ENCODE peak calls at places on chromosomes 5 and 9, in eight cellular contexts. M, J, C, F, S, N, X and K are unnamed samples.

GRCh38 chr5:72746736-72747135 is 69.7 kb upstream of the TNPO1 start:
- DNase-seq in F (no peak), X (no peak), M (no peak), N (no peak), C (no peak), S (no peak), J (no peak), K (no peak)

GRCh38 chr9:134455951-134456739 is 129.9 kb downstream of the RXRA start:
- DNase-seq in J (peak), X (peak), N (no peak), C (no peak), S (no peak), F (peak), M (peak), K (peak)

GRCh38 chr5:52010430-52010829 is 627.2 kb downstream of the ISL1 start:
- DNase-seq in X (no peak), M (no peak), S (no peak), J (no peak), F (no peak), N (no peak), C (no peak), K (no peak)

GRCh38 chr9:83598487-83598886 is 24.5 kb upstream of the IDNK start:
- DNase-seq in S (no peak), M (no peak), N (no peak), C (no peak), J (peak), X (no peak), F (no peak), K (no peak)

GRCh38 chr9:70257991-70258691 is 637 bp upstream of the SMC5 start:
- DNase-seq in X (no peak), M (peak), S (peak), J (peak), F (no peak), N (no peak), C (peak), K (peak)

GRCh38 chr9:136361757-136362449 is 1.6 kb downstream of the DNLZ start:
- DNase-seq in X (no peak), N (no peak), S (no peak), F (no peak), J (no peak), M (no peak), C (no peak), K (peak)

GRCh38 chr5:118611332-118611945 is 376.9 kb downstream of the DTWD2 start:
- DNase-seq in C (peak), F (no peak), N (no peak), S (no peak), M (no peak), X (no peak), J (peak), K (peak)

GRCh38 chr5:66757219-66757833 is 161.1 kb downstream of the MAST4 start:
- DNase-seq in J (peak), S (no peak), X (peak), M (peak), N (no peak), F (no peak), C (peak), K (peak)

GRCh38 chr9:69466151-69466550 is 141.1 kb downstream of the ENTREP1 start:
- DNase-seq in C (no peak), J (no peak), M (no peak), X (no peak), F (no peak), S (no peak), N (no peak), K (no peak)

GRCh38 chr5:128613757-128614156 is 75.7 kb upstream of the FBN2 start:
- DNase-seq in J (no peak), C (no peak), F (no peak), M (no peak), S (no peak), X (no peak), N (no peak), K (no peak)

GRCh38 chr5:54669845-54670635 is 152.5 kb downstream of the SNX18 start:
- DNase-seq in F (no peak), C (no peak), N (no peak), J (no peak), X (no peak), M (no peak), S (no peak), K (no peak)

GRCh38 chr5:43171926-43172325 is 20.1 kb upstream of the NIM1K start:
- DNase-seq in S (no peak), M (no peak), F (no peak), J (no peak), C (no peak), N (no peak), X (no peak), K (no peak)

GRCh38 chr5:172055996-172056395 is 49.6 kb upstream of the FBXW11 start:
- DNase-seq in N (no peak), S (no peak), C (no peak), X (no peak), J (no peak), M (no peak), F (no peak), K (no peak)

GRCh38 chr5:137144656-137145055 is 354.5 kb downstream of the SPOCK1 start:
- DNase-seq in X (no peak), S (no peak), F (no peak), C (no peak), J (no peak), N (no peak), M (no peak), K (no peak)

GRCh38 chr9:37486616-37487544 is 1.1 kb downstream of the POLR1E start:
- DNase-seq in M (peak), F (no peak), X (no peak), N (no peak), J (peak), C (no peak), S (no peak), K (peak)

GRCh38 chr5:156450778-156451177 is 123.8 kb downstream of the SGCD start:
- DNase-seq in J (no peak), X (no peak), N (no peak), M (no peak), C (no peak), S (no peak), F (no peak), K (no peak)

GRCh38 chr9:136448655-136449054 is 9.0 kb upstream of the INPP5E start:
- DNase-seq in J (no peak), F (no peak), S (no peak), X (no peak), C (no peak), N (no peak), M (no peak), K (no peak)

GRCh38 chr5:62575556-62575955 is 3.1 kb upstream of the LRRC70 start:
- DNase-seq in S (no peak), J (no peak), C (no peak), F (no peak), M (no peak), N (no peak), X (no peak), K (no peak)

GRCh38 chr9:81609782-81610738 is 79.3 kb downstream of the TLE1 start:
- DNase-seq in J (no peak), M (no peak), C (no peak), F (no peak), S (no peak), N (no peak), X (no peak), K (no peak)

GRCh38 chr5:107431998-107432397 is 238.7 kb downstream of the EFNA5 start:
- DNase-seq in F (no peak), J (no peak), X (no peak), M (no peak), N (no peak), S (no peak), C (no peak), K (no peak)

GRCh38 chr5:176662371-176663333 is 15.4 kb downstream of the TSPAN17 start:
- DNase-seq in M (no peak), N (no peak), X (no peak), C (no peak), S (no peak), F (no peak), J (no peak), K (no peak)

GRCh38 chr5:101678494-101679193 is 617.4 kb downstream of the SLCO4C1 start:
- DNase-seq in F (no peak), C (peak), S (no peak), M (no peak), N (peak), X (peak), J (peak), K (peak)